ENCODE peak calls at places on chromosomes 6 and 20, in six cellular contexts. S is astrocyte of the hippocampus, Q is HTR-8/SVneo, B is Kasumi-1, C is stomach, W is NCI-H748 treated with DMSO at 0.1 percent for 48 hours. D is an unnamed sample.

GRCh38 chr6:43766426-43766825 is 3.6 kb upstream of the VEGFA start:
- DNase-seq in S (no peak), Q (no peak), B (no peak), C (no peak), W (no peak), D (no peak)

GRCh38 chr20:25487975-25488374 is 80.5 kb downstream of the GINS1 start:
- DNase-seq in S (no peak), Q (no peak), B (no peak), C (no peak), W (no peak), D (no peak)

GRCh38 chr6:37655666-37656065 is 42.0 kb downstream of the MDGA1 start:
- DNase-seq in S (no peak), Q (no peak), B (no peak), C (no peak), W (no peak), D (no peak)

GRCh38 chr6:56347526-56347925 is 100.1 kb upstream of the COL21A1 start:
- DNase-seq in S (no peak), Q (no peak), B (no peak), C (no peak), W (no peak), D (no peak)

GRCh38 chr20:5569021-5569420 is 181.2 kb upstream of the SHLD1 start:
- DNase-seq in S (peak; percentile 41), Q (peak; percentile 48), B (peak; percentile 88), C (no peak), W (peak; percentile 75), D (peak; percentile 32)

GRCh38 chr6:33840064-33840926 is 36.5 kb upstream of the MLN start:
- DNase-seq in S (peak; percentile 84), Q (peak; percentile 96), B (peak; percentile 97), C (no peak), W (no peak), D (peak; percentile 46)

GRCh38 chr20:25223179-25223661 is 24.7 kb upstream of the PYGB start:
- DNase-seq in S (peak; percentile 92), Q (peak; percentile 87), B (peak; percentile 46), C (peak; percentile 69), W (no peak), D (peak; percentile 9)

GRCh38 chr6:69570126-69570525 is 226.7 kb downstream of the LMBRD1 start:
- DNase-seq in S (peak; percentile 16), Q (no peak), B (no peak), C (no peak), W (no peak), D (no peak)

D was measured in uterus.